ENCODE peak calls at places on chromosomes 13 and 19, in ten cellular contexts. O is heart right ventricle, W is left ventricle myocardium inferior, S is ovary, D is esophagus squamous epithelium, L is adrenal gland, H is HCT116, R is cardiac fibroblast, F is mucosa of descending colon, X is cardiac muscle cell. K is an unnamed sample.

GRCh38 chr19:21134934-21135366 is 6.9 kb upstream of the ZNF431 start:
- DNase-seq in L (no peak), H (no peak), R (no peak), D (no peak), X (no peak), W (no peak), S (no peak), F (no peak), O (no peak), K (no peak)

GRCh38 chr19:49154279-49154678 is 917 bp downstream of the HRC start:
- DNase-seq in D (no peak), L (no peak), H (no peak), F (no peak), R (no peak), O (no peak), S (no peak), W (no peak), X (no peak), K (no peak)

GRCh38 chr13:43783820-43784219 is 3.0 kb downstream of the ENOX1 start:
- DNase-seq in L (no peak), X (no peak), H (no peak), S (no peak), O (no peak), D (no peak), W (no peak), R (peak; percentile 75), F (no peak), K (peak; percentile 89)

GRCh38 chr13:112134150-112135075 is 67.5 kb downstream of the SOX1 start:
- DNase-seq in H (no peak), F (peak; percentile 22), L (no peak), D (no peak), S (no peak), X (no peak), R (no peak), O (no peak), W (no peak), K (no peak)

GRCh38 chr19:50415661-50416033 is 3.1 kb upstream of the SPIB start:
- DNase-seq in F (peak; percentile 67), S (no peak), L (no peak), D (peak; percentile 51), H (no peak), R (no peak), X (no peak), W (peak; percentile 27), O (peak; percentile 36), K (no peak)

GRCh38 chr13:77325371-77325941 is 1.4 kb downstream of the MYCBP2 start:
- DNase-seq in D (no peak), W (no peak), R (peak; percentile 7), X (no peak), H (no peak), S (no peak), O (no peak), L (no peak), F (no peak), K (no peak)

GRCh38 chr13:40983725-40984669 is 35.1 kb downstream of the ELF1 start:
- DNase-seq in W (no peak), H (no peak), S (no peak), D (no peak), O (no peak), L (no peak), F (no peak), X (no peak), R (no peak), K (no peak)

GRCh38 chr13:25375727-25376358 is 4.1 kb downstream of the ATP8A2 start:
- DNase-seq in L (peak; percentile 32), F (peak; percentile 43), R (peak; percentile 63), S (no peak), O (no peak), X (peak; percentile 59), H (peak; percentile 31), W (no peak), D (no peak), K (peak; percentile 63)

GRCh38 chr19:49555600-49556411 is 24.6 kb downstream of the NOSIP start:
- DNase-seq in H (peak; percentile 40), R (peak; percentile 56), F (peak; percentile 91), O (peak; percentile 47), S (peak; percentile 78), X (peak; percentile 90), D (no peak), L (peak; percentile 91), W (peak; percentile 32), K (peak; percentile 29)

GRCh38 chr13:27448308-27448707 is 2.1 kb downstream of the MTIF3 start:
- DNase-seq in W (no peak), H (no peak), S (no peak), D (no peak), X (no peak), R (no peak), F (no peak), L (no peak), O (peak; percentile 33), K (no peak)

GRCh38 chr13:27450921-27451461 is 627 bp upstream of the MTIF3 start:
- DNase-seq in X (peak; percentile 46), O (peak; percentile 48), F (peak; percentile 56), W (peak; percentile 42), D (no peak), L (peak; percentile 23), H (peak; percentile 55), R (peak; percentile 55), S (peak; percentile 51), K (peak; percentile 49)

GRCh38 chr13:27449081-27449603 is 1.2 kb downstream of the MTIF3 start:
- DNase-seq in H (no peak), W (no peak), O (no peak), D (no peak), R (no peak), S (no peak), L (no peak), F (no peak), X (no peak), K (no peak)

GRCh38 chr13:27449936-27450828 is at the start of gene MTIF3:
- DNase-seq in S (peak; percentile 96), D (peak; percentile 79), W (peak; percentile 92), H (peak; percentile 95), O (peak; percentile 91), R (peak; percentile 94), L (peak; percentile 93), F (peak; percentile 99), X (peak; percentile 97), K (peak; percentile 92)

DNA sequence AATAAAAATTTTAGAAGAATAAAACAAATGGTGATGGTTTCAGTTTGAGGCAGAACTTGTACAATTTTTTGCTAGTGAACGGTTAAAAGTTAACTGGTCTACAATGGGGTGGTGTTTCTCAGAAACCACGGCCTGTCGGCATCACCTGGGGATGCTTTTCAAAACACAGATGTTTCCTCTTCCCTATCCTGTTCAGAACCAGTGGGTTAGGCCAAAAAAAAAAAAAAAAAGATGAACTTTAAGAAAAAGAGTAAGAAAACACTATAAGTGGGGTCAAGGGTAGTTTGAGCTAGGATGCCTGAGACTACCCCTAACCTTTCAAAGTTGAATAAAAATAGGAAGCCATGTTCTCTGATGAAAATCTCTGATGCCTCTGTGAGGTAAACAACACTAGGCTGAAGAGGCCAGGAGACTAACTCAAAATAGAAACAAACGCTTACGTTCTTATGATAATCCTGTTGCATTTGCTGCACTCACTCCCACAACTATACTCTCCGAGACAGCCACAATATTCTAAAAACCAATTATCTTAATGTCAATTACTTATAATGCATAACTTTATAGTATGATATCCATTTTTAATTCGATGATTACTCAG is 3.3 kb downstream of the MTIF3 start:
- DNase-seq in X (no peak), S (no peak), F (no peak), R (no peak), H (no peak), L (no peak), D (no peak), O (no peak), W (no peak), K (no peak)
- H3K4me3 ChIP-seq in X (no peak overlapping the region), S (no peak overlapping the region), F (no peak overlapping the region), R (no peak overlapping the region), H (no peak overlapping the region), L (no peak overlapping the region), D (no peak overlapping the region), O (peak overlapping the region; percentile 67), W (peak overlapping the region; percentile 88), K (no peak overlapping the region)

DNA sequence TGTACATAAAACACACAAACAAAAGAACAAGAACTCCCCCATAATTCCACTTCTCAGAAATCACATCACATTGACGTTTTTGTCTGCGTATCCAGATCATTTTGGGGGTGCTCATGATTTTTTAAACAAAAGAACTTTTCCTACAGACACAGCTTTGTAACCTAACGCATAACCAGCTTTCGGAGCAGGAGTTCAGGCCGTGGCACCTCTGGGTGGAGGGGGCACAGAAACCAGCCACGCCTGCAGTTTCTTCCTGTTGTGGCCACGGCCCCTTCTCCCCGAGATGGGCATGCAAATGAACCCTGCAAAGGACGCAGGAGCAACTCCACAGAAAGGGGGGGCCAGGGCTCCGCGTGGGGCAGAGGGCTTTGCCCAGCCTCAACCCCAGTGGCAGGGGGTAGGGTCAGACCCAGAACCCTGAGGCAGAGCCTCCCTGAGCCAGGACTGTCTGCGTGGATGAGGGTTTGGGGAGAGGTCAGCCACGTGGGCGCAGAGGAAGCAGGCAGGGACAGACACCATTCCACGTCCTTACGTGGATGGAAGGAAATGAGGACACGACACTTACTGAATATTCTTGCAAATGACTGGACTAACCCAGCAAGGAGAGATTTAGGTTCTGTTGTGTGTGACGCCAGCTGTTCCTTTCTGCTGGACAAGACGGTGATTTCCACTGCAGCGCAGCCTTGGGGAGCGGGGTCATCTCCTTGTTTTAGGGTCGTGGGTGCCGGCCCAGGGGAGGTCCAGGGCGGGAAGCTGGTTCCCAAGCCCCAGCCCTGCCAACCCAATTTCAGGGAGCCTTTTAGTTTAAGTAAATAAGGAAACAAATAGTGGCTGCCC is 64.3 kb downstream of the RASA3 start:
- DNase-seq in X (no peak), R (no peak), W (no peak), D (no peak), O (no peak), F (no peak), S (no peak), H (no peak), L (no peak), K (no peak)
- H3K4me3 ChIP-seq in X (no peak overlapping the region), R (no peak overlapping the region), W (no peak overlapping the region), D (no peak overlapping the region), O (no peak overlapping the region), F (no peak overlapping the region), S (no peak overlapping the region), H (no peak overlapping the region), L (no peak overlapping the region), K (no peak overlapping the region)

GRCh38 chr19:37975071-37975470 is 68.1 kb downstream of the SIPA1L3 start:
- DNase-seq in O (no peak), X (no peak), D (no peak), R (no peak), H (no peak), S (no peak), L (no peak), W (no peak), F (no peak), K (no peak)
- H3K4me3 ChIP-seq in O (no peak overlapping the region), X (no peak overlapping the region), D (no peak overlapping the region), R (no peak overlapping the region), H (no peak overlapping the region), S (no peak overlapping the region), L (no peak overlapping the region), W (no peak overlapping the region), F (no peak overlapping the region), K (no peak overlapping the region)

DNA sequence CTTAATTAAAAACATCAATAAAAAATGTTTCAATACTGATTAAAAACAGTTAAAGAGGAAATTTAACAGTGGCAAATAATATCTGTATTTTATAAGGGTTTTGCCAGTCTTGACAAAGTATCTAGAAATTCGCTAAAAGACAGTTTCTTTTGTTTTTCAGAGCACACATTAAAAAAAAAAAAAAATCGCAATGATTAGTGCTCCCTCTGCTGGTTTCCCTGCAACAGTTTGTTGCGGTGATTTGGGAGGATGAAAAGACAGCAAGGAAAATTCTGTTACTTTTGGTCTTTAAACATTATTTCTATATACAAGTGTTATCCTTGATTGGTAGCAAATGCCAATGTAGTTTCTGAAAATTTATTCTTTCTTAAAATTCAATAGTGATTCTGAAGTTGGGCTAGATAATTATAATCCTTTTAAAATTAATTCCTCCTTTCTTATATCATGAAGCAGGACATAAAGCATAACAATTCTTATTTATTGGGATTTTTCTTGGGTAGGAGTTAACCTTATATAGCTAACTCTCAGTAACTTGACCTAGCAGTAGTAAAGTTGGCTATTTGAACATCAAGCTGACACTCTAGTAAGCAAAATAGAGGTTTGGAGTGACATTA is 23.1 kb upstream of the SPRY2 start:
- DNase-seq in L (no peak), X (no peak), R (peak; percentile 61), F (peak; percentile 12), D (no peak), W (no peak), H (no peak), O (no peak), S (no peak), K (peak; percentile 64)
- H3K4me3 ChIP-seq in L (no peak overlapping the region), X (no peak overlapping the region), R (no peak overlapping the region), F (no peak overlapping the region), D (no peak overlapping the region), W (peak overlapping the region; percentile 43), H (no peak overlapping the region), O (peak overlapping the region; percentile 27), S (no peak overlapping the region), K (no peak overlapping the region)